ENCODE peak calls at places on chromosomes 7 and 10, in six cellular contexts. F is RWPE1, O is GM10248, Y is endothelial cell, I is AG04450, V is WERI-Rb-1. U is an unnamed sample.

GRCh38 chr7:105131033-105131656 is 117.1 kb downstream of the KMT2E start:
- DNase-seq in Y (no peak), F (no peak), I (no peak), O (peak), V (no peak), U (no peak)

GRCh38 chr10:119535310-119535709 is 7.2 kb downstream of the RGS10 start:
- DNase-seq in Y (no peak), V (no peak), O (no peak), I (no peak), F (no peak), U (no peak)

GRCh38 chr7:55048221-55048859 is 29.5 kb downstream of the EGFR start:
- DNase-seq in Y (no peak), I (no peak), O (no peak), F (no peak), V (no peak), U (no peak)

GRCh38 chr10:29783211-29783947 is 148.6 kb upstream of the SVIL start:
- DNase-seq in I (no peak), Y (no peak), V (no peak), O (no peak), F (no peak), U (no peak)

GRCh38 chr10:129760003-129760315 is 204.1 kb downstream of the EBF3 start:
- DNase-seq in I (no peak), Y (no peak), F (no peak), V (no peak), O (no peak), U (no peak)

GRCh38 chr10:63630928-63631685 is 109.9 kb downstream of the REEP3 start:
- DNase-seq in V (no peak), I (no peak), O (no peak), Y (no peak), F (no peak), U (no peak)

GRCh38 chr10:103553743-103554487 is 60.4 kb downstream of the NEURL1 start:
- DNase-seq in F (no peak), Y (no peak), I (no peak), O (no peak), V (no peak), U (no peak)

GRCh38 chr10:27611209-27611608 is 107.1 kb downstream of the RAB18 start:
- DNase-seq in I (peak), O (no peak), V (no peak), F (no peak), Y (no peak), U (no peak)

GRCh38 chr7:17917842-17918241 is 22.5 kb downstream of the SNX13 start:
- DNase-seq in V (no peak), O (no peak), I (no peak), F (no peak), Y (no peak), U (no peak)

GRCh38 chr7:152637920-152638580 is 37.9 kb downstream of the XRCC2 start:
- DNase-seq in V (no peak), Y (no peak), O (no peak), I (no peak), F (no peak), U (no peak)

GRCh38 chr7:20562461-20562860 is 53.0 kb upstream of the ABCB5 start:
- DNase-seq in I (no peak), Y (no peak), O (no peak), V (no peak), F (peak), U (no peak)

GRCh38 chr7:105011771-105012502 is 2.1 kb upstream of the KMT2E start:
- DNase-seq in V (no peak), Y (peak), F (no peak), O (no peak), I (no peak), U (no peak)

GRCh38 chr7:41955475-41956243 is 252.8 kb upstream of the INHBA start:
- DNase-seq in I (peak), F (peak), Y (peak), O (no peak), V (peak), U (peak)

GRCh38 chr7:143172354-143172753 is 10.9 kb upstream of the TAS2R39 start:
- DNase-seq in O (no peak), Y (no peak), F (peak), I (no peak), V (no peak), U (no peak)

GRCh38 chr7:2175091-2175490 is 57.7 kb downstream of the MAD1L1 start:
- DNase-seq in O (no peak), Y (no peak), F (no peak), V (no peak), I (no peak), U (no peak)

GRCh38 chr10:131723601-131724530 is 176.9 kb upstream of the PPP2R2D start:
- DNase-seq in F (no peak), Y (no peak), I (no peak), O (no peak), V (no peak), U (no peak)

GRCh38 chr10:3471927-3472704 is 299.5 kb upstream of the PITRM1 start:
- DNase-seq in V (no peak), Y (no peak), I (no peak), F (no peak), O (no peak), U (peak)

GRCh38 chr10:36608251-36608650 is 517.1 kb upstream of the ANKRD30A start:
- DNase-seq in O (no peak), V (no peak), I (peak), F (no peak), Y (no peak), U (no peak)

GRCh38 chr10:36608866-36609265 is 516.5 kb upstream of the ANKRD30A start:
- DNase-seq in Y (no peak), I (no peak), O (no peak), F (no peak), V (no peak), U (no peak)

DNA sequence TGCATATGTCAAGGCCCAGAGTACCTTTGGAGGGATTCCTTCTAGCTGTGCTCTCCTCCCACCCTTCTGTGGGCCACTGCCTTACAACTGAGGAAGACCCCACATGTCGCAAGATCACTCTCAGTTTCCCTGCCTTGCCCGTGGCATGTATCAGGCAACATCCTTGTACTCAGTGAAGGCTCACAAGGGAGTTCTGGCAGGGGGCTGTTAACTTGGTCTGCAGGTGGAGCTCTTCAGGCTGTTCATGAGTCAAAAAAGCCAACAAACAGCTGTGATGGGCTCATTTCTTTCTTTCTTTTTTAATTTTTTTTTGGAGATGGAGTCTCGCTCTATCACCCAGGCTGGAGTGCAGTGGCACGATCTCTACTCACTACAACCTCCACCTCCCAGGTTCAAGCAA is 513.0 kb upstream of the ANKRD30A start:
- DNase-seq in I (no peak), Y (no peak), O (no peak), F (no peak), V (no peak), U (no peak)
- TF ChIP-seq CTCF in I (no peak), Y (no peak), O (no peak), F (no peak), V (no peak), U (no peak)

GRCh38 chr10:5685764-5686240 is 1.2 kb downstream of the TASOR2 start:
- DNase-seq in I (no peak), O (no peak), Y (no peak), V (no peak), F (peak), U (no peak)
- TF ChIP-seq CTCF in I (no peak), O (peak), Y (no peak), V (no peak), F (peak), U (no peak)

GRCh38 chr7:139981533-139981932 is 81.2 kb downstream of the PARP12 start:
- DNase-seq in Y (no peak), I (no peak), F (no peak), V (no peak), O (no peak), U (no peak)

GRCh38 chr7:139987691-139988516 is 74.8 kb downstream of the PARP12 start:
- DNase-seq in I (no peak), V (no peak), Y (no peak), O (no peak), F (no peak), U (no peak)

GRCh38 chr7:139982927-139983925 is 79.5 kb downstream of the PARP12 start:
- DNase-seq in O (no peak), F (no peak), Y (no peak), I (no peak), V (no peak), U (no peak)

GRCh38 chr7:139985811-139986210 is 76.9 kb downstream of the PARP12 start:
- DNase-seq in I (no peak), F (no peak), O (no peak), V (no peak), Y (no peak), U (no peak)

DNA sequence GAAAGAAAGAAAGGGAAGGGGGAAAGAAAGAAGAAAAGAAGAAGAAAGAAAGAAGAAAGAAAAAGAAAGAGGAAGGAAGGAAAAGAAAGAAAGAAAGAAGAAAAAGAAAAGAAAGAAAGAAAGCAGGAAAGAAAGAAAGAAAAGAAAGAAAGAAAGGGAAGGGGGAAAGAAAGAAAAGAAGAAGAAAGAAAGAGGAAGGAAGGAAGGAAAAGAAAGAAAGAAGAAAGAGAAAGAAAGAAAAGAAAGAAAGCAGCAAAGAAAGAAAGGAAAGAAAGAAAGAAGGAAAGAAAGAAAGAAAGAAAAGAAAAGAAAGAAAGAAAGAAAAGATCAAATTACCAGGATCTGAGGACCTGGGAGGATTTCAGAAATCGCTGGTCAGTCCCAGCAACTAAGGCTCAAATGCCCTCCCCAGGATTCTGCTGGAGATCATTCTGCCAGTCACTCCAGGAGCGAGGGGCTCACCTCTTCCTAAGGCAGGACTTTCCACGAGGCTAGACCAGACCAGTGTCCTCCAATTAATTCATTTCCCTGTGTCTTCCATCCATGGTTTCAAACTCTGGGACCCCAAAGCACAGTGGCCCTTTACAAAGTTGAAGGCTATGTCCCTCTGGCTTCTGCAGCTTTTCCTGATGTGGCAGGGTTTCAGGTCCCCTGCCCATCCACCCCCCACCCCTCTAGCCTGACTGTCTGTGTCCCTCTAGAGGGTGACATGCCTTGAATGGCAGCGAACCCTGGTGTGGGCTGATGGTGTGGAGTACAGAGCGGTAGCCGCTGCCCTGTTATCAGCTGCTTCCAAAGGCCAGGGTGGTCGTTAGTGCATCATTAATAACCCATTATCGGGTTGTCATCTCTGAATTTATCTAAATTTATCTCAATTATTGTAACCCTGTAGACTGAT is 77.9 kb downstream of the PARP12 start:
- DNase-seq in V (no peak), F (no peak), O (no peak), Y (no peak), I (no peak), U (no peak)
- TF ChIP-seq CTCF in V (no peak), F (no peak), O (no peak), Y (no peak), I (no peak), U (no peak)

GRCh38 chr7:148626828-148627227 is 36.3 kb downstream of the C7orf33 start:
- DNase-seq in V (no peak), I (no peak), Y (no peak), F (no peak), O (no peak), U (no peak)
- TF ChIP-seq CTCF in V (peak), I (no peak), Y (no peak), F (no peak), O (no peak), U (no peak)

DNA sequence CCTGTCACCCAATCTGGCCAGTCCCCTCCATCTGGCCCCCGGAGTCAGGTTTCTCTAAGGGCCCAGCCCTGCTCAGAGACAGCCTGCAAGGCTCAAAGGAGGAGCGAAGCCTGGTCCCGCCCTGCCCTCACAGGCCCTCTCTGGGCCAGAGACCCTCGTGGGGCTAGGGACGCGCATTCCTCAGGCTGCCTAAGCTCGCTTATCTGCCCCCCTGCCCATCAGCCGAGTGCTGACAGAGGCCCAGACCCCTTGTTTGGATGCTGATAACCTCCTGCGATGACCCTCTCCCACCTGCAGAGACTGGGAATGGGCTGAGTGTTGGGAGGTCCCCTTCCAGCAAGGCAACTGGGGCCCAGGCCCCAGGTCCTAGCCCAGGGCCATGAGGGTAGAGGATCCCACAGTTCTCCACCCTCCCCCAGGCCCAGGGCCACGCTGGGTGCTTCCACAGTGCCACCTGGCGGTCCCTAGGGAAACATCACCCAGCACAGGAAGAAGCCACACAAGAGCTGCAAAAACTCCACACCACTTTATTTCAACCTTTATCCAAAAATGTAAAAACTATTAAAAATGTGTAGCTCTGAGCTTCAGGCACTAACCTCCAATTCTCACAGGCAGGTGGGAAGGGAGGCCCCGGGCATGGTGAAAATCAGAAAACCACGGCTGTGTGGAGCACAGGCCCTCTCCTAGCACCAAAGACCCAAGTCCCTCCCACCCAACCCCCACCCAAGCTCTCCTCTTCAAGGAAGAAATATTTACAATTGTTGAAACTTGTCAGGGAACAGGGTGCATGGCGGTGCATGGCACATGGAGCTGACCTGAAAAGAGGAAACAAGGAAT is 2.2 kb downstream of the NPM3 start:
- DNase-seq in Y (peak), O (peak), V (peak), F (peak), I (peak), U (peak)
- TF ChIP-seq CTCF in Y (peak), O (peak), V (peak), F (peak), I (peak), U (peak)

DNA sequence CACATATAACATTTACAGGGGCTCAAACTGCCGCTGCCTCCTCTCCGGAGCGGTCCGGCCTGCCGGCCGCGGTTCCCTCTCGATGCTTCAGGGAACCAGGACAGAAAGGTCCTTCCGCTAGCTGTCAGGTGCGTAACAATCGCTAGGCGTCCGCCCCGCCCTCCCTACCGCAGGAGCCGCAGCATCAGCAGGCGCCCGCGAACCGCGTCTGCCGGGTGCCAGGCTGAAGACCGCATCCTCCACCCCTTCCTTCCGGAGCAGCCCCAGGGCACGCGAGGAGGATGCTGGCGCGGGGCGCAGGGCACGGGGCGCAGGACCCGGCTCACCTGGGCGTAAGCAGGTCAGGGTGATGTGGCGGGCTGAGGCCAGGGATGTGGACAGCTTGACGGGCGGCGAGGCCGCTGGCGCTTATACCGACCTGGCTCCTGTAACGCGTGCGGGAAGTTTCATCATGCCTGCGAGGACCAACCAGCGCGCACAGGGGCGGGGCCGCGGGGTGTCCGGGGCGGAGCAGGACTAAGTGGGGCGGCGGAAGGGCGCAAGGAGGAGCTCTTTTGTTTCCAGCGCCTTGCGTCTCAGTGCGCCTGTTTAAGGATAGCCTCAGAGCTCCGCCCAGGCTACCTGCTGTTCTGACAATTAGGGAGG is at the start of gene ASNS:
- DNase-seq in F (peak), O (peak), Y (peak), I (peak), V (peak), U (peak)
- TF ChIP-seq CTCF in F (no peak), O (no peak), Y (no peak), I (peak), V (no peak), U (no peak)

GRCh38 chr7:149071641-149072437 is 18.7 kb downstream of the ZNF786 start:
- DNase-seq in I (no peak), F (no peak), O (peak), Y (peak), V (peak), U (peak)
- TF ChIP-seq CTCF in I (peak), F (no peak), O (no peak), Y (peak), V (peak), U (peak)

GRCh38 chr10:84204122-84204521 is 9.8 kb downstream of the CDHR1 start:
- DNase-seq in O (peak), I (no peak), F (no peak), V (peak), Y (no peak), U (no peak)
- TF ChIP-seq CTCF in O (peak), I (peak), F (no peak), V (peak), Y (peak), U (peak)

GRCh38 chr10:60008816-60009215 is 102.5 kb upstream of the CCDC6 start:
- DNase-seq in O (no peak), V (no peak), I (no peak), F (no peak), Y (no peak), U (no peak)
- TF ChIP-seq CTCF in O (no peak), V (no peak), I (no peak), F (no peak), Y (no peak), U (no peak)

U was measured in neural crest cell.